ENCODE peak calls at places on chromosome 5, in nine cellular contexts. One of them, this sample, is unnamed.

GRCh38 chr5:151002250-151002649 is 18.1 kb upstream of the GPX3 start:
- DNase-seq in fibroblast of lung: peak; percentile 72
- DNase-seq in NAMALWA: no peak
- DNase-seq in activated T-cell treated with anti-CD3 and anti-CD28 coated beads, Interleukin-2, amount 50 U/mL, for 72 hours: no peak
- DNase-seq in GM03348: peak; percentile 62
- DNase-seq in stimulated activated CD8-positive, alpha-beta memory T cell treated with anti-CD3 and anti-CD28 coated beads, Interleukin-7, amount 100 ng/mL, for 1 hour: no peak
- DNase-seq in Right ventricle myocardium superior: no peak
- DNase-seq in natural killer cell: no peak
- DNase-seq in PC-9: no peak
- DNase-seq in this sample: no peak

GRCh38 chr5:56814963-56815656 is at the start of gene MAP3K1:
- DNase-seq in activated T-cell treated with anti-CD3 and anti-CD28 coated beads, Interleukin-2, amount 50 U/mL, for 72 hours: peak; percentile 84
- DNase-seq in PC-9: peak; percentile 83
- DNase-seq in Right ventricle myocardium superior: peak; percentile 89
- DNase-seq in GM03348: peak; percentile 96
- DNase-seq in stimulated activated CD8-positive, alpha-beta memory T cell treated with anti-CD3 and anti-CD28 coated beads, Interleukin-7, amount 100 ng/mL, for 1 hour: peak; percentile 54
- DNase-seq in natural killer cell: peak; percentile 82
- DNase-seq in fibroblast of lung: peak; percentile 61
- DNase-seq in NAMALWA: peak; percentile 65
- DNase-seq in this sample: peak; percentile 52

GRCh38 chr5:38515648-38516047 is 40.8 kb downstream of the LIFR start:
- DNase-seq in natural killer cell: no peak
- DNase-seq in PC-9: no peak
- DNase-seq in activated T-cell treated with anti-CD3 and anti-CD28 coated beads, Interleukin-2, amount 50 U/mL, for 72 hours: no peak
- DNase-seq in stimulated activated CD8-positive, alpha-beta memory T cell treated with anti-CD3 and anti-CD28 coated beads, Interleukin-7, amount 100 ng/mL, for 1 hour: no peak
- DNase-seq in GM03348: peak; percentile 53
- DNase-seq in Right ventricle myocardium superior: no peak
- DNase-seq in fibroblast of lung: peak; percentile 39
- DNase-seq in NAMALWA: no peak
- DNase-seq in this sample: no peak

GRCh38 chr5:114010362-114010761 is 351.5 kb upstream of the KCNN2 start:
- DNase-seq in Right ventricle myocardium superior: no peak
- DNase-seq in stimulated activated CD8-positive, alpha-beta memory T cell treated with anti-CD3 and anti-CD28 coated beads, Interleukin-7, amount 100 ng/mL, for 1 hour: no peak
- DNase-seq in GM03348: no peak
- DNase-seq in fibroblast of lung: peak; percentile 3
- DNase-seq in natural killer cell: no peak
- DNase-seq in activated T-cell treated with anti-CD3 and anti-CD28 coated beads, Interleukin-2, amount 50 U/mL, for 72 hours: no peak
- DNase-seq in PC-9: no peak
- DNase-seq in NAMALWA: no peak
- DNase-seq in this sample: no peak

GRCh38 chr5:106860398-106861044 is 810.2 kb downstream of the EFNA5 start:
- DNase-seq in stimulated activated CD8-positive, alpha-beta memory T cell treated with anti-CD3 and anti-CD28 coated beads, Interleukin-7, amount 100 ng/mL, for 1 hour: no peak
- DNase-seq in fibroblast of lung: no peak
- DNase-seq in GM03348: no peak
- DNase-seq in activated T-cell treated with anti-CD3 and anti-CD28 coated beads, Interleukin-2, amount 50 U/mL, for 72 hours: no peak
- DNase-seq in NAMALWA: peak; percentile 17
- DNase-seq in Right ventricle myocardium superior: no peak
- DNase-seq in natural killer cell: no peak
- DNase-seq in PC-9: no peak
- DNase-seq in this sample: no peak

GRCh38 chr5:42879267-42879666 is 67.6 kb upstream of the SELENOP start:
- DNase-seq in GM03348: no peak
- DNase-seq in Right ventricle myocardium superior: no peak
- DNase-seq in natural killer cell: no peak
- DNase-seq in fibroblast of lung: no peak
- DNase-seq in activated T-cell treated with anti-CD3 and anti-CD28 coated beads, Interleukin-2, amount 50 U/mL, for 72 hours: no peak
- DNase-seq in NAMALWA: no peak
- DNase-seq in stimulated activated CD8-positive, alpha-beta memory T cell treated with anti-CD3 and anti-CD28 coated beads, Interleukin-7, amount 100 ng/mL, for 1 hour: no peak
- DNase-seq in PC-9: no peak
- DNase-seq in this sample: no peak

GRCh38 chr5:29148581-29148980 is 2044.9 kb upstream of the CDH6 start:
- DNase-seq in PC-9: no peak
- DNase-seq in activated T-cell treated with anti-CD3 and anti-CD28 coated beads, Interleukin-2, amount 50 U/mL, for 72 hours: no peak
- DNase-seq in NAMALWA: no peak
- DNase-seq in fibroblast of lung: no peak
- DNase-seq in GM03348: no peak
- DNase-seq in stimulated activated CD8-positive, alpha-beta memory T cell treated with anti-CD3 and anti-CD28 coated beads, Interleukin-7, amount 100 ng/mL, for 1 hour: no peak
- DNase-seq in Right ventricle myocardium superior: no peak
- DNase-seq in natural killer cell: no peak
- DNase-seq in this sample: no peak

GRCh38 chr5:83000448-83000847 is 76.7 kb downstream of the TMEM167A start:
- DNase-seq in NAMALWA: no peak
- DNase-seq in fibroblast of lung: peak; percentile 29
- DNase-seq in Right ventricle myocardium superior: no peak
- DNase-seq in PC-9: no peak
- DNase-seq in natural killer cell: no peak
- DNase-seq in activated T-cell treated with anti-CD3 and anti-CD28 coated beads, Interleukin-2, amount 50 U/mL, for 72 hours: no peak
- DNase-seq in GM03348: no peak
- DNase-seq in stimulated activated CD8-positive, alpha-beta memory T cell treated with anti-CD3 and anti-CD28 coated beads, Interleukin-7, amount 100 ng/mL, for 1 hour: no peak
- DNase-seq in this sample: no peak

GRCh38 chr5:100901851-100902341 is 1.2 kb downstream of the ST8SIA4 start:
- DNase-seq in natural killer cell: peak; percentile 57
- DNase-seq in activated T-cell treated with anti-CD3 and anti-CD28 coated beads, Interleukin-2, amount 50 U/mL, for 72 hours: peak; percentile 59
- DNase-seq in GM03348: no peak
- DNase-seq in Right ventricle myocardium superior: peak; percentile 46
- DNase-seq in NAMALWA: peak; percentile 91
- DNase-seq in PC-9: no peak
- DNase-seq in fibroblast of lung: peak; percentile 29
- DNase-seq in stimulated activated CD8-positive, alpha-beta memory T cell treated with anti-CD3 and anti-CD28 coated beads, Interleukin-7, amount 100 ng/mL, for 1 hour: peak; percentile 34
- DNase-seq in this sample: no peak

GRCh38 chr5:142324377-142324870 is 397 bp downstream of the SPRY4 start:
- DNase-seq in natural killer cell: no peak
- DNase-seq in NAMALWA: no peak
- DNase-seq in activated T-cell treated with anti-CD3 and anti-CD28 coated beads, Interleukin-2, amount 50 U/mL, for 72 hours: peak; percentile 54
- DNase-seq in Right ventricle myocardium superior: no peak
- DNase-seq in GM03348: peak; percentile 66
- DNase-seq in fibroblast of lung: no peak
- DNase-seq in stimulated activated CD8-positive, alpha-beta memory T cell treated with anti-CD3 and anti-CD28 coated beads, Interleukin-7, amount 100 ng/mL, for 1 hour: peak; percentile 3
- DNase-seq in PC-9: no peak
- DNase-seq in this sample: no peak

GRCh38 chr5:52427615-52428014 is 360.1 kb upstream of the ITGA1 start:
- DNase-seq in Right ventricle myocardium superior: no peak
- DNase-seq in NAMALWA: no peak
- DNase-seq in stimulated activated CD8-positive, alpha-beta memory T cell treated with anti-CD3 and anti-CD28 coated beads, Interleukin-7, amount 100 ng/mL, for 1 hour: no peak
- DNase-seq in fibroblast of lung: no peak
- DNase-seq in GM03348: no peak
- DNase-seq in PC-9: no peak
- DNase-seq in activated T-cell treated with anti-CD3 and anti-CD28 coated beads, Interleukin-2, amount 50 U/mL, for 72 hours: no peak
- DNase-seq in natural killer cell: no peak
- DNase-seq in this sample: no peak

GRCh38 chr5:98770911-98771322 is 2.5 kb upstream of the RGMB start:
- DNase-seq in NAMALWA: no peak
- DNase-seq in stimulated activated CD8-positive, alpha-beta memory T cell treated with anti-CD3 and anti-CD28 coated beads, Interleukin-7, amount 100 ng/mL, for 1 hour: no peak
- DNase-seq in fibroblast of lung: no peak
- DNase-seq in PC-9: no peak
- DNase-seq in GM03348: no peak
- DNase-seq in activated T-cell treated with anti-CD3 and anti-CD28 coated beads, Interleukin-2, amount 50 U/mL, for 72 hours: peak; percentile 7
- DNase-seq in natural killer cell: no peak
- DNase-seq in Right ventricle myocardium superior: no peak
- DNase-seq in this sample: no peak

GRCh38 chr5:178606269-178606668 is 16.1 kb upstream of the COL23A1 start:
- DNase-seq in fibroblast of lung: peak; percentile 15
- DNase-seq in natural killer cell: no peak
- DNase-seq in stimulated activated CD8-positive, alpha-beta memory T cell treated with anti-CD3 and anti-CD28 coated beads, Interleukin-7, amount 100 ng/mL, for 1 hour: no peak
- DNase-seq in GM03348: no peak
- DNase-seq in PC-9: no peak
- DNase-seq in NAMALWA: no peak
- DNase-seq in Right ventricle myocardium superior: no peak
- DNase-seq in activated T-cell treated with anti-CD3 and anti-CD28 coated beads, Interleukin-2, amount 50 U/mL, for 72 hours: no peak
- DNase-seq in this sample: no peak

GRCh38 chr5:55720188-55720703 is 8.1 kb upstream of the SLC38A9 start:
- DNase-seq in stimulated activated CD8-positive, alpha-beta memory T cell treated with anti-CD3 and anti-CD28 coated beads, Interleukin-7, amount 100 ng/mL, for 1 hour: no peak
- DNase-seq in NAMALWA: no peak
- DNase-seq in PC-9: no peak
- DNase-seq in Right ventricle myocardium superior: no peak
- DNase-seq in GM03348: no peak
- DNase-seq in activated T-cell treated with anti-CD3 and anti-CD28 coated beads, Interleukin-2, amount 50 U/mL, for 72 hours: no peak
- DNase-seq in natural killer cell: no peak
- DNase-seq in fibroblast of lung: no peak
- DNase-seq in this sample: no peak

GRCh38 chr5:111928501-111928900 is 171.5 kb upstream of the NREP start:
- DNase-seq in NAMALWA: no peak
- DNase-seq in GM03348: no peak
- DNase-seq in natural killer cell: no peak
- DNase-seq in activated T-cell treated with anti-CD3 and anti-CD28 coated beads, Interleukin-2, amount 50 U/mL, for 72 hours: no peak
- DNase-seq in PC-9: no peak
- DNase-seq in stimulated activated CD8-positive, alpha-beta memory T cell treated with anti-CD3 and anti-CD28 coated beads, Interleukin-7, amount 100 ng/mL, for 1 hour: no peak
- DNase-seq in fibroblast of lung: no peak
- DNase-seq in Right ventricle myocardium superior: no peak
- DNase-seq in this sample: no peak

GRCh38 chr5:118990582-118990981 is 2.2 kb upstream of the DTWD2 start:
- DNase-seq in fibroblast of lung: no peak
- DNase-seq in PC-9: peak; percentile 48
- DNase-seq in activated T-cell treated with anti-CD3 and anti-CD28 coated beads, Interleukin-2, amount 50 U/mL, for 72 hours: no peak
- DNase-seq in stimulated activated CD8-positive, alpha-beta memory T cell treated with anti-CD3 and anti-CD28 coated beads, Interleukin-7, amount 100 ng/mL, for 1 hour: no peak
- DNase-seq in NAMALWA: no peak
- DNase-seq in natural killer cell: no peak
- DNase-seq in Right ventricle myocardium superior: no peak
- DNase-seq in GM03348: no peak
- DNase-seq in this sample: no peak

GRCh38 chr5:66596791-66597757 is 881 bp downstream of the MAST4 start:
- DNase-seq in activated T-cell treated with anti-CD3 and anti-CD28 coated beads, Interleukin-2, amount 50 U/mL, for 72 hours: peak; percentile 18
- DNase-seq in PC-9: no peak
- DNase-seq in fibroblast of lung: peak; percentile 22
- DNase-seq in natural killer cell: no peak
- DNase-seq in Right ventricle myocardium superior: peak; percentile 67
- DNase-seq in NAMALWA: no peak
- DNase-seq in stimulated activated CD8-positive, alpha-beta memory T cell treated with anti-CD3 and anti-CD28 coated beads, Interleukin-7, amount 100 ng/mL, for 1 hour: no peak
- DNase-seq in GM03348: peak; percentile 55
- DNase-seq in this sample: no peak

GRCh38 chr5:6508931-6509330 is 60.3 kb downstream of the UBE2QL1 start:
- DNase-seq in natural killer cell: no peak
- DNase-seq in activated T-cell treated with anti-CD3 and anti-CD28 coated beads, Interleukin-2, amount 50 U/mL, for 72 hours: no peak
- DNase-seq in PC-9: no peak
- DNase-seq in stimulated activated CD8-positive, alpha-beta memory T cell treated with anti-CD3 and anti-CD28 coated beads, Interleukin-7, amount 100 ng/mL, for 1 hour: no peak
- DNase-seq in fibroblast of lung: no peak
- DNase-seq in GM03348: no peak
- DNase-seq in Right ventricle myocardium superior: peak; percentile 50
- DNase-seq in NAMALWA: no peak
- DNase-seq in this sample: no peak

GRCh38 chr5:220008-220407 is 1.9 kb downstream of the SDHA start:
- DNase-seq in NAMALWA: peak; percentile 69
- DNase-seq in activated T-cell treated with anti-CD3 and anti-CD28 coated beads, Interleukin-2, amount 50 U/mL, for 72 hours: no peak
- DNase-seq in fibroblast of lung: no peak
- DNase-seq in PC-9: no peak
- DNase-seq in GM03348: no peak
- DNase-seq in Right ventricle myocardium superior: no peak
- DNase-seq in stimulated activated CD8-positive, alpha-beta memory T cell treated with anti-CD3 and anti-CD28 coated beads, Interleukin-7, amount 100 ng/mL, for 1 hour: no peak
- DNase-seq in natural killer cell: no peak
- DNase-seq in this sample: no peak

GRCh38 chr5:1322036-1322903 is 22.6 kb downstream of the CLPTM1L start:
- DNase-seq in Right ventricle myocardium superior: no peak
- DNase-seq in fibroblast of lung: no peak
- DNase-seq in GM03348: no peak
- DNase-seq in natural killer cell: peak; percentile 6
- DNase-seq in stimulated activated CD8-positive, alpha-beta memory T cell treated with anti-CD3 and anti-CD28 coated beads, Interleukin-7, amount 100 ng/mL, for 1 hour: no peak
- DNase-seq in PC-9: no peak
- DNase-seq in activated T-cell treated with anti-CD3 and anti-CD28 coated beads, Interleukin-2, amount 50 U/mL, for 72 hours: no peak
- DNase-seq in NAMALWA: no peak
- DNase-seq in this sample: no peak

GRCh38 chr5:45411971-45412612 is 284.1 kb downstream of the HCN1 start:
- DNase-seq in fibroblast of lung: peak; percentile 11
- DNase-seq in Right ventricle myocardium superior: no peak
- DNase-seq in activated T-cell treated with anti-CD3 and anti-CD28 coated beads, Interleukin-2, amount 50 U/mL, for 72 hours: no peak
- DNase-seq in NAMALWA: no peak
- DNase-seq in natural killer cell: no peak
- DNase-seq in GM03348: no peak
- DNase-seq in stimulated activated CD8-positive, alpha-beta memory T cell treated with anti-CD3 and anti-CD28 coated beads, Interleukin-7, amount 100 ng/mL, for 1 hour: no peak
- DNase-seq in PC-9: no peak
- DNase-seq in this sample: no peak

GRCh38 chr5:1524799-1525623 is 1.3 kb upstream of the LPCAT1 start:
- DNase-seq in PC-9: no peak
- DNase-seq in GM03348: no peak
- DNase-seq in natural killer cell: peak; percentile 10
- DNase-seq in Right ventricle myocardium superior: peak; percentile 43
- DNase-seq in NAMALWA: no peak
- DNase-seq in stimulated activated CD8-positive, alpha-beta memory T cell treated with anti-CD3 and anti-CD28 coated beads, Interleukin-7, amount 100 ng/mL, for 1 hour: no peak
- DNase-seq in activated T-cell treated with anti-CD3 and anti-CD28 coated beads, Interleukin-2, amount 50 U/mL, for 72 hours: no peak
- DNase-seq in fibroblast of lung: no peak
- DNase-seq in this sample: no peak

GRCh38 chr5:96257904-96258303 is 175.1 kb downstream of the PCSK1 start:
- DNase-seq in stimulated activated CD8-positive, alpha-beta memory T cell treated with anti-CD3 and anti-CD28 coated beads, Interleukin-7, amount 100 ng/mL, for 1 hour: no peak
- DNase-seq in fibroblast of lung: peak; percentile 35
- DNase-seq in GM03348: no peak
- DNase-seq in Right ventricle myocardium superior: no peak
- DNase-seq in NAMALWA: no peak
- DNase-seq in activated T-cell treated with anti-CD3 and anti-CD28 coated beads, Interleukin-2, amount 50 U/mL, for 72 hours: no peak
- DNase-seq in PC-9: no peak
- DNase-seq in natural killer cell: no peak
- DNase-seq in this sample: no peak

GRCh38 chr5:61603211-61603908 is 271.3 kb downstream of the ZSWIM6 start:
- DNase-seq in natural killer cell: no peak
- DNase-seq in GM03348: peak; percentile 55
- DNase-seq in fibroblast of lung: no peak
- DNase-seq in Right ventricle myocardium superior: peak; percentile 67
- DNase-seq in activated T-cell treated with anti-CD3 and anti-CD28 coated beads, Interleukin-2, amount 50 U/mL, for 72 hours: no peak
- DNase-seq in NAMALWA: no peak
- DNase-seq in stimulated activated CD8-positive, alpha-beta memory T cell treated with anti-CD3 and anti-CD28 coated beads, Interleukin-7, amount 100 ng/mL, for 1 hour: no peak
- DNase-seq in PC-9: no peak
- DNase-seq in this sample: no peak

GRCh38 chr5:139385061-139385889 is 2.2 kb upstream of the SLC23A1 start:
- DNase-seq in fibroblast of lung: no peak
- DNase-seq in Right ventricle myocardium superior: no peak
- DNase-seq in natural killer cell: no peak
- DNase-seq in activated T-cell treated with anti-CD3 and anti-CD28 coated beads, Interleukin-2, amount 50 U/mL, for 72 hours: no peak
- DNase-seq in GM03348: peak; percentile 62
- DNase-seq in PC-9: no peak
- DNase-seq in NAMALWA: peak; percentile 59
- DNase-seq in stimulated activated CD8-positive, alpha-beta memory T cell treated with anti-CD3 and anti-CD28 coated beads, Interleukin-7, amount 100 ng/mL, for 1 hour: no peak
- DNase-seq in this sample: no peak

GRCh38 chr5:172545291-172545761 is 91.0 kb upstream of the SH3PXD2B start:
- DNase-seq in NAMALWA: no peak
- DNase-seq in natural killer cell: no peak
- DNase-seq in activated T-cell treated with anti-CD3 and anti-CD28 coated beads, Interleukin-2, amount 50 U/mL, for 72 hours: no peak
- DNase-seq in Right ventricle myocardium superior: no peak
- DNase-seq in stimulated activated CD8-positive, alpha-beta memory T cell treated with anti-CD3 and anti-CD28 coated beads, Interleukin-7, amount 100 ng/mL, for 1 hour: no peak
- DNase-seq in fibroblast of lung: no peak
- DNase-seq in GM03348: no peak
- DNase-seq in PC-9: no peak
- DNase-seq in this sample: no peak

GRCh38 chr5:83321656-83322055 is 149.9 kb upstream of the VCAN start:
- DNase-seq in Right ventricle myocardium superior: no peak
- DNase-seq in PC-9: no peak
- DNase-seq in activated T-cell treated with anti-CD3 and anti-CD28 coated beads, Interleukin-2, amount 50 U/mL, for 72 hours: no peak
- DNase-seq in natural killer cell: no peak
- DNase-seq in GM03348: peak; percentile 25
- DNase-seq in NAMALWA: no peak
- DNase-seq in stimulated activated CD8-positive, alpha-beta memory T cell treated with anti-CD3 and anti-CD28 coated beads, Interleukin-7, amount 100 ng/mL, for 1 hour: no peak
- DNase-seq in fibroblast of lung: no peak
- DNase-seq in this sample: no peak

GRCh38 chr5:73637565-73637964 is 11.6 kb downstream of the ARHGEF28 start:
- DNase-seq in fibroblast of lung: no peak
- DNase-seq in NAMALWA: no peak
- DNase-seq in natural killer cell: no peak
- DNase-seq in activated T-cell treated with anti-CD3 and anti-CD28 coated beads, Interleukin-2, amount 50 U/mL, for 72 hours: no peak
- DNase-seq in stimulated activated CD8-positive, alpha-beta memory T cell treated with anti-CD3 and anti-CD28 coated beads, Interleukin-7, amount 100 ng/mL, for 1 hour: no peak
- DNase-seq in GM03348: no peak
- DNase-seq in Right ventricle myocardium superior: no peak
- DNase-seq in PC-9: no peak
- DNase-seq in this sample: no peak